ENCODE peak calls at places on chromosomes 7 and 10, in six cellular contexts. N is CD8-positive, alpha-beta memory T cell; R is HT-29; T is RWPE1; S is chondrocyte; H is PC-3. W is an unnamed sample.

GRCh38 chr7:461453-462172 is 58.0 kb downstream of the PDGFA start:
- DNase-seq in H (no peak), S (peak; percentile 89), T (no peak), N (no peak), R (no peak), W (no peak)

GRCh38 chr7:30864146-30864545 is 47.5 kb upstream of the AQP1 start:
- DNase-seq in N (no peak), T (no peak), S (no peak), H (no peak), R (no peak), W (no peak)

GRCh38 chr7:83413425-83413824 is 235.5 kb downstream of the SEMA3E start:
- DNase-seq in T (no peak), N (no peak), S (no peak), R (no peak), H (peak; percentile 17), W (no peak)

GRCh38 chr10:69676301-69676700 is 46.3 kb downstream of the FAM241B start:
- DNase-seq in H (no peak), T (no peak), N (no peak), R (no peak), S (peak; percentile 25), W (no peak)

GRCh38 chr10:97676770-97677581 is 10.1 kb downstream of the AVPI1 start:
- DNase-seq in T (peak; percentile 90), R (peak; percentile 63), N (peak; percentile 21), S (no peak), H (peak; percentile 51), W (peak; percentile 73)

GRCh38 chr7:25998499-25998898 is 153.5 kb upstream of the NFE2L3 start:
- DNase-seq in H (no peak), S (no peak), T (no peak), R (no peak), N (no peak), W (no peak)

GRCh38 chr7:3002631-3003030 is 41.0 kb downstream of the CARD11 start:
- DNase-seq in H (no peak), N (no peak), S (no peak), T (no peak), R (no peak), W (no peak)

GRCh38 chr7:122629412-122629953 is 69.4 kb downstream of the RNF133 start:
- DNase-seq in S (no peak), R (no peak), H (no peak), N (no peak), T (no peak), W (no peak)

GRCh38 chr7:157459966-157460365 is 123.2 kb downstream of the DNAJB6 start:
- DNase-seq in N (no peak), T (no peak), S (no peak), H (no peak), R (no peak), W (no peak)

GRCh38 chr7:1714583-1715330 is 44.7 kb downstream of the ELFN1 start:
- DNase-seq in H (no peak), R (no peak), N (no peak), T (no peak), S (no peak), W (no peak)

GRCh38 chr10:88138319-88138848 is 275.0 kb downstream of the PTEN start:
- DNase-seq in R (no peak), T (no peak), N (no peak), S (no peak), H (no peak), W (no peak)

GRCh38 chr10:48476279-48476982 is 128.4 kb downstream of the ARHGAP22 start:
- DNase-seq in T (no peak), R (no peak), S (no peak), H (no peak), N (no peak), W (no peak)

W was measured in NAMALWA.